ENCODE peak calls at places on chromosomes 13 and 19, in eight cellular contexts. R is heart right ventricle; Y is lower lobe of right lung; I is CD8-positive, alpha-beta T cell; T is HepG2; B is activated T-cell treated with anti-CD3 and anti-CD28 coated beads, Interleukin-2, amount 50 U/mL, for 4 hours; P is effector memory CD8-positive, alpha-beta T cell; C is CD4-positive, alpha-beta T cell. U is an unnamed sample.
A peak's percentile ranks its signal among the peaks of the same experiment; 100 is the strongest.

GRCh38 chr13:40662866-40663265 is 3.6 kb downstream of the FOXO1 start:
- ATAC-seq in B (peak; percentile 12), R (no peak), T (no peak), Y (no peak), C (no peak), P (no peak), I (no peak), U (peak; percentile 48)

GRCh38 chr19:12331211-12331941 is 2.1 kb downstream of the ZNF563 start:
- ATAC-seq in B (peak; percentile 45), P (no peak), C (no peak), Y (no peak), R (peak; percentile 39), T (peak; percentile 81), I (no peak), U (peak; percentile 85)

GRCh38 chr13:27120811-27121210 is 50.8 kb downstream of the USP12 start:
- ATAC-seq in I (no peak), R (no peak), B (no peak), Y (no peak), P (no peak), C (no peak), T (no peak), U (no peak)

GRCh38 chr13:95552539-95553270 is at the start of gene CLDN10:
- ATAC-seq in Y (peak; percentile 23), I (no peak), B (peak; percentile 24), C (no peak), P (no peak), T (no peak), R (peak; percentile 61), U (no peak)

GRCh38 chr19:44598880-44599279 is 14.5 kb upstream of the IGSF23 start:
- ATAC-seq in Y (no peak), I (no peak), T (no peak), P (no peak), R (no peak), B (no peak), C (no peak), U (no peak)

GRCh38 chr19:19514881-19515763 is at the start of gene TSSK6:
- ATAC-seq in B (no peak), P (no peak), Y (peak; percentile 26), T (peak; percentile 53), R (peak; percentile 31), I (no peak), C (no peak), U (no peak)

GRCh38 chr19:3867971-3868769 is 668 bp downstream of the ZFR2 start:
- ATAC-seq in P (no peak), R (no peak), C (no peak), Y (no peak), B (no peak), T (no peak), I (no peak), U (no peak)

GRCh38 chr13:92804926-92805325 is 421.7 kb upstream of the GPC6 start:
- ATAC-seq in T (no peak), P (no peak), R (no peak), Y (no peak), C (no peak), I (no peak), B (no peak), U (no peak)

GRCh38 chr19:19113040-19113541 is 25.2 kb downstream of the TMEM161A start:
- ATAC-seq in B (no peak), C (no peak), Y (no peak), P (peak; percentile 24), I (no peak), T (peak; percentile 82), R (no peak), U (peak; percentile 40)

GRCh38 chr13:34849406-34849805 is 92.7 kb upstream of the NBEA start:
- ATAC-seq in B (no peak), Y (no peak), P (no peak), R (no peak), T (no peak), I (no peak), C (no peak), U (no peak)

GRCh38 chr13:32007494-32007893 is 24.1 kb upstream of the FRY start:
- ATAC-seq in T (no peak), P (no peak), I (no peak), C (no peak), B (no peak), Y (no peak), R (no peak), U (no peak)